ENCODE peak calls at places on chromosomes 13 and 19, in eight cellular contexts. O, Z, N, V, R, J, Q and P are unnamed samples.

GRCh38 chr19:11100064-11100463 is 10.8 kb downstream of the LDLR start:
- DNase-seq in O (no peak), Z (no peak), N (no peak), V (no peak), R (no peak), J (no peak), Q (no peak), P (no peak)

GRCh38 chr19:1469936-1470863 is 8.8 kb downstream of the C19orf25 start:
- DNase-seq in O (peak), Z (peak), N (peak), V (peak), R (peak), J (peak), Q (peak), P (no peak)

GRCh38 chr19:50514346-50515167 is 844 bp upstream of the ASPDH start:
- DNase-seq in O (peak), Z (peak), N (no peak), V (no peak), R (no peak), J (no peak), Q (no peak), P (no peak)

GRCh38 chr19:38267780-38268430 is 3.5 kb downstream of the SPINT2 start:
- DNase-seq in O (no peak), Z (no peak), N (peak), V (no peak), R (no peak), J (no peak), Q (peak), P (no peak)

GRCh38 chr13:51105046-51105445 is 6.0 kb downstream of the C13orf42 start:
- DNase-seq in O (no peak), Z (no peak), N (no peak), V (no peak), R (no peak), J (no peak), Q (no peak), P (no peak)

GRCh38 chr19:3944018-3944721 is 11.3 kb downstream of the NMRK2 start:
- DNase-seq in O (no peak), Z (no peak), N (no peak), V (no peak), R (no peak), J (no peak), Q (no peak), P (no peak)

GRCh38 chr19:22784051-22784450 is at the start of gene ZNF99:
- DNase-seq in O (no peak), Z (no peak), N (peak), V (peak), R (peak), J (no peak), Q (no peak), P (no peak)

GRCh38 chr19:12721656-12722565 is 1.8 kb downstream of the TNPO2 start:
- DNase-seq in O (peak), Z (peak), N (peak), V (peak), R (peak), J (peak), Q (peak), P (no peak)

GRCh38 chr13:27918918-27919255 is 913 bp upstream of the PDX1 start:
- DNase-seq in O (no peak), Z (no peak), N (no peak), V (no peak), R (no peak), J (no peak), Q (no peak), P (no peak)

GRCh38 chr19:12065100-12065538 is 588 bp downstream of the ZNF844 start:
- DNase-seq in O (peak), Z (peak), N (peak), V (peak), R (peak), J (peak), Q (peak), P (no peak)

GRCh38 chr19:48364564-48365363 is 597 bp downstream of the SYNGR4 start:
- DNase-seq in O (no peak), Z (peak), N (peak), V (no peak), R (no peak), J (no peak), Q (no peak), P (no peak)

GRCh38 chr13:43428545-43429287 is 358.1 kb downstream of the ENOX1 start:
- DNase-seq in O (peak), Z (no peak), N (no peak), V (no peak), R (no peak), J (no peak), Q (no peak), P (no peak)

GRCh38 chr19:1445932-1446712 is 3.8 kb upstream of the APC2 start:
- DNase-seq in O (peak), Z (no peak), N (no peak), V (no peak), R (no peak), J (no peak), Q (no peak), P (no peak)

GRCh38 chr13:90757127-90757680 is 590.3 kb upstream of the MIR17HG start:
- DNase-seq in O (no peak), Z (no peak), N (no peak), V (no peak), R (no peak), J (no peak), Q (no peak), P (no peak)

GRCh38 chr13:32314968-32315254 is 252 bp downstream of the ZAR1L start:
- DNase-seq in O (peak), Z (no peak), N (peak), V (peak), R (no peak), J (peak), Q (peak), P (peak)

GRCh38 chr13:62684359-62684758 is 1268.7 kb upstream of the PCDH20 start:
- DNase-seq in O (no peak), Z (no peak), N (no peak), V (no peak), R (no peak), J (no peak), Q (no peak), P (no peak)

GRCh38 chr13:44302948-44303575 is 70.6 kb upstream of the SERP2 start:
- DNase-seq in O (no peak), Z (no peak), N (no peak), V (no peak), R (no peak), J (no peak), Q (no peak), P (no peak)

GRCh38 chr13:48976677-48977625 is 1.2 kb downstream of the FNDC3A start:
- DNase-seq in O (no peak), Z (no peak), N (no peak), V (no peak), R (no peak), J (peak), Q (peak), P (peak)

GRCh38 chr19:1491114-1491848 is at the start of gene REEP6:
- DNase-seq in O (no peak), Z (no peak), N (no peak), V (no peak), R (no peak), J (no peak), Q (no peak), P (no peak)

GRCh38 chr19:18379803-18380747 is 5.9 kb upstream of the GDF15 start:
- DNase-seq in O (no peak), Z (peak), N (peak), V (peak), R (peak), J (peak), Q (peak), P (no peak)

GRCh38 chr13:40130871-40131636 is 475.6 kb downstream of the COG6 start:
- DNase-seq in O (no peak), Z (no peak), N (no peak), V (no peak), R (no peak), J (peak), Q (no peak), P (no peak)

GRCh38 chr19:28977826-28978225 is 235.1 kb downstream of the UQCRFS1 start:
- DNase-seq in O (no peak), Z (no peak), N (no peak), V (no peak), R (no peak), J (no peak), Q (no peak), P (no peak)

GRCh38 chr13:91621161-91621560 is 222.7 kb downstream of the GPC5 start:
- DNase-seq in O (no peak), Z (no peak), N (no peak), V (no peak), R (no peak), J (no peak), Q (no peak), P (no peak)

GRCh38 chr19:2434721-2435265 is 7.4 kb upstream of the TIMM13 start:
- DNase-seq in O (no peak), Z (no peak), N (no peak), V (no peak), R (no peak), J (no peak), Q (no peak), P (no peak)

GRCh38 chr19:45243144-45243732 is 2.0 kb downstream of the EXOC3L2 start:
- DNase-seq in O (no peak), Z (no peak), N (no peak), V (no peak), R (no peak), J (no peak), Q (no peak), P (no peak)

GRCh38 chr13:108188260-108188659 is 27.1 kb downstream of the LIG4 start:
- DNase-seq in O (no peak), Z (no peak), N (no peak), V (no peak), R (no peak), J (no peak), Q (no peak), P (no peak)

GRCh38 chr13:75533866-75534265 is 3.8 kb downstream of the COMMD6 start:
- DNase-seq in O (no peak), Z (no peak), N (no peak), V (no peak), R (no peak), J (peak), Q (no peak), P (no peak)

GRCh38 chr19:7868671-7869452 is 5.3 kb downstream of the PRR36 start:
- DNase-seq in O (peak), Z (peak), N (peak), V (peak), R (peak), J (peak), Q (peak), P (peak)

GRCh38 chr19:12647490-12648071 is 19.0 kb downstream of the MAN2B1 start:
- DNase-seq in O (no peak), Z (peak), N (no peak), V (no peak), R (peak), J (peak), Q (peak), P (no peak)

GRCh38 chr13:96052655-96053002 is 572 bp downstream of the UGGT2 start:
- DNase-seq in O (peak), Z (no peak), N (no peak), V (no peak), R (no peak), J (peak), Q (no peak), P (no peak)

DNA sequence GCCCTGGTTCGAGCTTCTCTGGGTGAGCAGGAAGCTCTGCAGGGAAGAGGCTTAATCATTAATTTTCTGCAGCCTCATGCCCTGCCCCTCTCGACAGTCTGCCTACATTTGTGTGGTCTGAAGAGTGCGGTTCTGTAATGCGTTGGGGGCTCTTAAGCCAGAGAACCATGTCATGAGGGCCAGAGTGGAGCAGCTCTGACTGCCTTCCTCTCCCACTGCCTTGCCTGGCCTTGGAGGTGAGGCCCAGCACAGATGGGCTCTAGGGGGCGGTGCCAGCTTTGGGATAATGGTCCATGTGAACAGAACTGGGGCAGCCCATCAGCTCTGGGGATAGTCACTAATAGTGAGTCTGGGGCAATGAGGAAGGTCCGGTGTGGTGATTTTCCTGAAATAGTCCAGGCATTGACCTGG is 5.7 kb downstream of the FGF9 start:
- DNase-seq in O (peak), Z (no peak), N (no peak), V (peak), R (no peak), J (no peak), Q (peak), P (no peak)
- TF ChIP-seq CTCF in O (no peak), Z (no peak), N (no peak), V (no peak), R (no peak), J (no peak), Q (no peak), P (peak)

GRCh38 chr13:95002126-95002525 is 289.8 kb upstream of the SOX21 start:
- DNase-seq in O (no peak), Z (no peak), N (no peak), V (no peak), R (no peak), J (no peak), Q (no peak), P (no peak)

GRCh38 chr13:94997126-94997525 is 284.8 kb upstream of the SOX21 start:
- DNase-seq in O (no peak), Z (no peak), N (no peak), V (no peak), R (no peak), J (no peak), Q (no peak), P (no peak)

GRCh38 chr13:94996445-94996844 is 284.1 kb upstream of the SOX21 start:
- DNase-seq in O (no peak), Z (no peak), N (no peak), V (no peak), R (no peak), J (no peak), Q (no peak), P (no peak)

GRCh38 chr13:95002968-95003813 is 290.8 kb upstream of the SOX21 start:
- DNase-seq in O (peak), Z (no peak), N (no peak), V (no peak), R (no peak), J (peak), Q (no peak), P (no peak)

GRCh38 chr13:94999871-95000270 is 287.5 kb upstream of the SOX21 start:
- DNase-seq in O (no peak), Z (no peak), N (no peak), V (no peak), R (no peak), J (no peak), Q (no peak), P (no peak)
- H3K4me3 ChIP-seq in O (no peak), Z (no peak), N (no peak), V (no peak), R (no peak), J (no peak), Q (no peak), P (no peak)

DNA sequence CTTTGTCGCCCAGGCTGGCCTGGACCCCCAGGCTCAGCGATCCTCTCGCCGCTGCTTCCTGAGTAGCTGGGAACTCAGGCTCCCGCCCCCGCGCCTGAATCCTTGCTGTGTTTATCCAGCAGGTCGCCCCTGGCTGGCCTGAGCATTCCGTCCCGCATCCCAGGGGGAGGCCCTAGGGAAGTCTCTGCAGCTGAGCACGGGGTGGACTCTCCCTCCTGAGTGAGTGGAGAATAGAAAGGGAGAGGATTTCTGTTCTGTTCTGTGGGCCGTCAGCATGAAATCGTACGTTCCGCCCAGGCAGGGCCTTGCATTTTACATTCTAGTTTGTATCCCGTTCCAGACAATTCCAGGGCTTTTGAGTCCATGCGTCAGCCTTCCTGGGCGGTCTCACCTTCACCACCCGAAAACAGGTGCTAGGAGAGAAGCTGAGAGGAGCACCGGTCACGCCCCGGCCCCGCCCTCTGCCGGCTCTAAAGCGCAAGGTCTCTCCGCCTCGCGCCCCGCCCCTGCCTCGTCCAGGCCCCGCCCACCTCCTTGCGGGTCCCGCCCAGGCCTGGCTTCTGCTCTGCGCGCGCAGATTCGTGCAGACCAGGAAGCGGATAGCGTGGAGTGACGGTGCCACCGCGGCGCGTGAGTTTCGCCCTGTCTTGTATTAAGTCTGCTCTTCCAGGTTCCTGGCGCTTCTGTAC is at the start of gene ZNF761:
- DNase-seq in O (peak), Z (peak), N (peak), V (peak), R (peak), J (peak), Q (peak), P (peak)
- TF ChIP-seq CTCF in O (peak), Z (peak), N (peak), V (peak), R (peak), J (peak), Q (no peak), P (peak)

DNA sequence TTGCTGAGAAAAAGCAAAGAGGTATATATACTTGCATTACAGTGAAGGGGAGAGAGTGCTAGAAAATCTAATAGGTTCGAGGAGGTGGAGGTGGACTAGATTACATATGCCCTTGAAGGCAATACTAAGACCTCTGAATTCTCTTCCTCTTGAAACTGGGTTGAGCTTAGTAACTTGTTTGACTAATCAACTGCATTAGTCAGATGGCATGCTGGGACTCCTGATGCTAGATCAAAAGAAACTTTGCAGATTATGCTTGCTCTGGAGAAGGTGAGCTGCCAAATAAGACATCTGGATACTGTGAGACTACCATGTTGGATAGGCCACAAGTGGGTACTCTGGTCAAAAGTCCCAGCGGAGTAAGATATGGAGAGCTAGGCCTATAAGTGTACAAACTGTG is 331.3 kb downstream of the KLF5 start:
- DNase-seq in O (no peak), Z (no peak), N (no peak), V (no peak), R (no peak), J (no peak), Q (no peak), P (no peak)
- H3K4me3 ChIP-seq in O (no peak), Z (no peak), N (no peak), V (no peak), R (no peak), J (no peak), Q (no peak), P (no peak)

DNA sequence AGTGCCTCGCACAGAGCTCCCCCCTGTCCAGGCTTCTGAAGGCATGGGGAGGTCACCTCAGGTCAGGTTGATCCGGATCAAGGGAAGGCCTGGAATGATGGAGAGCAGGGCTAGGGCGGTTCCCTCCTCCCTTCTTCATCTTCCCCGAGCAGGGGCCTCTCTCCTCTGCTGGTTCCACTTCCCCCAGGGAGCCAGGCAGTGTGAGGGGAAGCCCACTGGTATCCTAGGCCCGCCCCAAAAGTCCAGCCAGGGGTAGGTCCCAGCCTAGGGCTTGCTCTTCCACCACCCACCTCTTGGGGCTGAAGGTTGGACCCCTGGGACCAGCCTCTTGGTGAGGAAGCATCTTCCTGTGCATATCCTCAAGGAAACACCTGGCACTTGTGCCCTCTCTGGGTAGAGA is 16.4 kb upstream of the PRR19 start:
- DNase-seq in O (no peak), Z (no peak), N (no peak), V (no peak), R (no peak), J (no peak), Q (no peak), P (no peak)
- TF ChIP-seq CTCF in O (no peak), Z (no peak), N (no peak), V (no peak), R (no peak), J (no peak), Q (no peak), P (no peak)

GRCh38 chr19:9956956-9957355 is 20.6 kb upstream of the OLFM2 start:
- DNase-seq in O (no peak), Z (no peak), N (no peak), V (no peak), R (no peak), J (no peak), Q (no peak), P (no peak)
- H3K4me3 ChIP-seq in O (no peak), Z (no peak), N (no peak), V (no peak), R (no peak), J (no peak), Q (no peak), P (no peak)

GRCh38 chr13:113167575-113167974 is 9.1 kb downstream of the PROZ start:
- DNase-seq in O (no peak), Z (no peak), N (no peak), V (no peak), R (no peak), J (no peak), Q (no peak), P (no peak)
- TF ChIP-seq CTCF in O (no peak), Z (no peak), N (no peak), V (no peak), R (no peak), J (no peak), Q (no peak), P (no peak)

DNA sequence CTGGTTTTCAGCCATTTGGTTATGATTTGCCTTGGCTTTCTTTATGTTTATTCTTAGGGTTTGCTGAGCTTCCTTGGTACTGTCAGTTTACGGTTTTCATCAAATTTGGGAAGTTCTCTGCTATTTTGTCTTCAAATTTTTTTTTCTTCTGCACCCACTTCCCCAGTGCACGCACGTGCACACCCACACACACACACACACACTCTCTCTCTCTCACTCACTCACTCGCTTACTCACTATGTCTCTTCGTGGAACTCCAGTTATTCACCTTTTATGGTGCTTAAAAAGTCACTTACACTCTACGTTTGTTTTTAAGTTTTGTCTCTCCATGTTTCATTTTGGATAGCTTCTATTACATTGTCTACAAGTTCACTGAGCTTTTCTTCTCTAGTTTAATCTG is 7.1 kb downstream of the AKAP11 start:
- DNase-seq in O (no peak), Z (no peak), N (no peak), V (no peak), R (no peak), J (no peak), Q (no peak), P (no peak)
- H3K4me3 ChIP-seq in O (no peak), Z (no peak), N (no peak), V (no peak), R (no peak), J (no peak), Q (no peak), P (peak)

DNA sequence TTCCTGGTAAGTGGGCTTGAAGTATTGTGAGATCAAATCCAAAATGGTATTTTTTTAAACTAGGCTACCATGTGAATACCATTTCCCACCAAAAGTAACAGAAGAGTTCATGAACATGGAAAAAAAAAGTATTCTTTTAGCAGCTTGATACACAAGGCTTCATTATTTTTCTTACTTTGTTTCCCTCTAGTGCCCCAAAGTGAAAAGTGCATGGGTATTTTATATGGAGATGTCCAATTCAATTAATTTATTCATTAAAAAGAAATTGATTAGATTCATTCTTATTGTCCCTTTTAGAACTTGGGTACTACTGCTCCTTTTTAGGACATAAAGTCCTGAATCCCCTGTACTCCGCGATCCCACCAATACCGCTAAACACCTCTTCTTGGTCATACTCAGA is 28.6 kb upstream of the SCEL start:
- DNase-seq in O (no peak), Z (no peak), N (no peak), V (no peak), R (no peak), J (peak), Q (no peak), P (no peak)
- TF ChIP-seq CTCF in O (no peak), Z (no peak), N (no peak), V (peak), R (peak), J (peak), Q (no peak), P (no peak)